ENCODE peak calls at places on chromosome 15, in four cellular contexts. U is GM23248, B is cardiac muscle cell, N is transverse colon. W is an unnamed sample. For H3K4me1, H3K36me3 and H3K9me3, the result is how much of the 10 kb centered on the place peaks cover.

GRCh38 chr15:29815000-29815704 is 7.1 kb downstream of the TJP1 start:
- DNase-seq in U (peak), B (no peak), N (no peak), W (peak)

GRCh38 chr15:42932833-42933515 is 12.4 kb upstream of the TTBK2 start:
- DNase-seq in B (no peak), N (no peak), U (no peak), W (peak)

GRCh38 chr15:28025413-28025812 is 73.7 kb downstream of the OCA2 start:
- DNase-seq in B (no peak), U (no peak), N (no peak), W (no peak)

GRCh38 chr15:29268706-29269484 is 727 bp downstream of the NSMCE3 start:
- DNase-seq in B (peak), N (peak), U (peak), W (peak)

GRCh38 chr15:52728899-52729298 is 49.7 kb upstream of the ATOSA start:
- DNase-seq in U (peak), N (no peak), B (peak), W (no peak)

GRCh38 chr15:50287324-50288116 is 22.0 kb upstream of the HDC start:
- DNase-seq in N (no peak), U (no peak), B (no peak), W (no peak)

GRCh38 chr15:97661796-97662195 is 298.7 kb upstream of the ARRDC4 start:
- DNase-seq in N (no peak), B (no peak), U (no peak), W (no peak)

GRCh38 chr15:80615783-80616391 is 79.2 kb upstream of the ABHD17C start:
- DNase-seq in N (peak), B (peak), U (peak), W (peak)

GRCh38 chr15:76514292-76514691 is 177.7 kb downstream of the ISL2 start:
- DNase-seq in B (no peak), U (no peak), N (no peak), W (peak)

GRCh38 chr15:97678677-97679076 is 281.8 kb upstream of the ARRDC4 start:
- DNase-seq in U (no peak), N (peak), B (no peak), W (peak)

GRCh38 chr15:101669744-101670143 is 17.6 kb upstream of the TM2D3 start:
- DNase-seq in B (peak), N (no peak), U (peak), W (no peak)

GRCh38 chr15:32718822-32719716 is 1.3 kb downstream of the GREM1 start:
- DNase-seq in N (peak), B (peak), U (peak), W (no peak)

GRCh38 chr15:79778378-79778990 is 118.3 kb downstream of the MTHFS start:
- DNase-seq in N (no peak), U (no peak), B (no peak), W (no peak)

GRCh38 chr15:65087873-65088642 is 11.5 kb downstream of the KBTBD13 start:
- DNase-seq in N (peak), U (peak), B (no peak), W (peak)

GRCh38 chr15:65086680-65087111 is 10.2 kb downstream of the KBTBD13 start:
- DNase-seq in N (no peak), U (peak), B (no peak), W (no peak)

GRCh38 chr15:65087411-65087810 is 10.9 kb downstream of the KBTBD13 start:
- DNase-seq in U (no peak), B (no peak), N (no peak), W (peak)

GRCh38 chr15:65088643-65089021 is 12.1 kb downstream of the KBTBD13 start:
- DNase-seq in N (peak), U (no peak), B (no peak), W (peak)

DNA sequence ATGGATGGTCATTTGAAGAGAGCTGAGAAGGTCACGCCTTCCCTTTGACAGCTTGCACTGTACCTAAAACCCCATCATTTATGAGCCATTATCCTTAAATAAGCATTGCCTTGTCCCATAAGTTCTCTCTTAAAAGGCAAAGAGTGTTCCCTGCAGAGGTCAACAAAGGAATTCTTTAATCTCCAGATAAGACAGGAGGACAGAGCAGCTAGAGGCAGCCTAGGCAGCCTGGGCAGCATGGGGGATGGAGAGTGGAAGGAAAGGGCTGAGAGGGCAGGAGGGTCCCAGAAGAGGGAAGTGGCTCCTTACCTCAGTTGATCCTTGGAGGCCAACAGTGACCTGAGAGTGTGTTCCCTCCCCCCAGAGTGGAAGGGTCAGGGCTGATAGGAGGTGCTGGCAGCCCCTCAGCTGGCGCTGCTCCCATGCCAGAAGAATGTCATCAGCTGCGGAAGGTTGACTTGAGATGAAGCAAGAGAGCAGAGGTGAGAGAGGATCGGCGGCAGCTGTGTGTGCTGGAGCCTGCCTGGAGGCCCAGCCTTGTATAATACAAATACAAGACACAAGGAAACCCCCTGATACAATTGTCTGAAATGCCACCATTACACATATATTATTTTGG is 12.8 kb downstream of the KBTBD13 start:
- DNase-seq in B (peak), U (no peak), N (no peak), W (peak)
- H3K4me1 ChIP-seq in B (under half), U (under half), N (under half), W (under half)

GRCh38 chr15:34893967-34894366 is 75.6 kb downstream of the AQR start:
- DNase-seq in U (no peak), B (no peak), N (no peak), W (no peak)
- H3K36me3 ChIP-seq in U (half or more), B (under half), N (under half), W (under half)

GRCh38 chr15:25061808-25062550 is 107.2 kb downstream of the SNRPN start:
- DNase-seq in N (no peak), B (no peak), U (no peak), W (no peak)
- H3K9me3 ChIP-seq in N (half or more), B (under half), U (under half), W (under half)

GRCh38 chr15:89167267-89168176 is 53.9 kb downstream of the RLBP1 start:
- DNase-seq in B (peak), N (no peak), U (peak), W (no peak)
- H3K4me1 ChIP-seq in B (under half), N (under half), U (under half), W (under half)

DNA sequence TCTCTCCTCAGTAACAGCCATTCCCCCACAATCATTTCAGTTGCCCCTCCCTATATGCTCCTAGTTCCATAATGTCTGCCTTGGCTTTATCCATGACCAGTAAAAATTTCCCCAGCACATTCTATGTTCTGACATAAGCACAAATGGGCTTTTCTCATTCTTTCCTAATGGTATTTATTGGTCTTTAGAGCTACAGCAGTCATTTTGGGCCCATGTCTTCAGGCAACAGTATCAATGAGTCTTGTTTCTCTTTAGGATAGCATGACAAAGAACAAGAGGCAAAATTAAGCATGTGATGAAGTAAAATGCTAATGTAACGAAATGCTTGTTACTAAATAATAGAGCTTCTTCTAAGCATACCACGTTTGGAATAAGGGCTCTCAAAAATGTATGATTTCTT is 8.2 kb downstream of the DPP8 start:
- DNase-seq in B (no peak), N (no peak), U (no peak), W (no peak)
- H3K36me3 ChIP-seq in B (under half), N (under half), U (under half), W (under half)

GRCh38 chr15:93587046-93587445 is 498.0 kb upstream of the RGMA start:
- DNase-seq in N (no peak), U (no peak), B (no peak), W (no peak)

GRCh38 chr15:93584021-93584420 is 495.0 kb upstream of the RGMA start:
- DNase-seq in B (no peak), N (no peak), U (no peak), W (no peak)

DNA sequence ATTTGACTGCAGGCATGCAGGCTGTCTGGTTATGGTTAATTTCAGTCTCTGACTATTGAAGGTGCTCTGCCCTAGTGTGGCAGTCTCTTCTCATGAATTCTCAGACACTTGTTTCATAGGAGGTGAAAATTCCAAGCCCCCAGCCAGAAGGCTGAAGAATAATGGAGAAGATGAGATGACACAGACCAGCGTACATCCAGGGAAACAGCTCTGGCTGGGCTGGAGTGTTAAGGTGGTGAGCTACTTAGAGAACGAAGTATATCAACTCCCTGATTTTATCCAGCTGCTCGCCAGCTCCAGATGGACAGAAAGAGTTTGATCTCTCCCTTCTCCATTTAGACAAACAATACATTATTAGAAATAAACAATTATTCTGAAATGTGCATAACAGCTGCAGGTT is 494.5 kb upstream of the RGMA start:
- DNase-seq in N (no peak), B (no peak), U (no peak), W (no peak)
- H3K9me3 ChIP-seq in N (under half), B (under half), U (under half), W (under half)

GRCh38 chr15:71052356-71052755 is 62.9 kb upstream of the THSD4 start:
- DNase-seq in B (peak), U (peak), N (no peak), W (no peak)

GRCh38 chr15:71049706-71050422 is 65.4 kb upstream of the THSD4 start:
- DNase-seq in N (no peak), U (peak), B (peak), W (no peak)

GRCh38 chr15:71051539-71051938 is 63.7 kb upstream of the THSD4 start:
- DNase-seq in N (no peak), U (peak), B (peak), W (no peak)

GRCh38 chr15:71050461-71050860 is 64.8 kb upstream of the THSD4 start:
- DNase-seq in U (no peak), B (no peak), N (no peak), W (no peak)

DNA sequence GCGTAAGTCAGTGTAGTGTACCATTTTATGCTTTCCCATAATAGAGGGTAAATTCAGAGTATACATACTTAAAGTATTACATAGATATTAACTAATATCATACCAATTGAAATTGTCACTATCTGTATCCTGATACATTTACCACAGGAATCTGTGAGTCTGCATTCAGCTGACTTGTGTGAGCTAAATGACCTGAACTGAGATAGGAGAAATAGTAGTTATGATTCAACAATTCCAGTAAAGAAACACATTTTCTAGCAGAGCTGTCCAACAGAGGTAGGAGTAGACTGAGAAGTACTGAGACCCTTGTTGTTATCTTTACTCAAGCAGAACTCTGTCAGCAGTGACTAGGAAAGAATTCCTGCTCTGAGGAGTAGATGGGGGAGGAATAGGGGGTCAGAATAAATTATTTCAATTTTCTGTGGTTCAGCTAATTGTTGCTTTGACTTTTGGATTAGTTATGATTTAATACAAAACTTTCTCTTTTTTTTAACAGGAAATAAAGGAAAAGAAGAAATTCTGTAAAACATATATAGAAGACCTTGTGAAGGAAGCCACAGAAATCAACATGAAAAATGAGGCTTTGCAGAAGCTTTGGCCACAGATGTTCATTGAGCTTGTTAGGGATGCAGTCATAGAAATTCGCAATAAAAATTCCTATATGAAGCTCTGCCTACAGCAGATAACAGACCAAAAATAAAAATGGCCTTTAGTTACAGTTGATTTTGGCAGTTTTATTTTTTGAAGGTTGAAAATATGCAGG is 66.2 kb upstream of the THSD4 start:
- DNase-seq in B (peak), N (no peak), U (peak), W (no peak)
- H3K4me1 ChIP-seq in B (under half), N (under half), U (half or more), W (under half)

DNA sequence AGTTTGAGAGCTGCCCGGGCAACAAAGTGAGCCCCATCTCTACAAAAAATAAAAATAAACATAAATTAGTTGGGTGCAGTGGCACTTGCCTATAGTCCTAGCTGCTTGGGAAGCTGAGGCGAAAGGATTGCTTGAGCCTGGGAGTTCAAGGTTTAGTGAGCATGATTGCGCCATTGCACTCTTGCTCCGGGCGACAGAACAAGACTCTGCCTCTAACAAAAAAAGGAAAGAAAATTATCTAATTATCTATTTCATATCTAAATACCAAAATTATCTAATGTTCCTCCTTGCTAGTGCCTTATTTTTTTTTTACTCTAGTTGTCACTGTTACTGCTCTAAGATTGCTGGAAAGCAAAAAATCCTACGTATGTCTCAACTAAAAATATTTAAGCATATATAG is 16.7 kb upstream of the PAK6 start:
- DNase-seq in N (no peak), B (no peak), U (no peak), W (peak)
- H3K36me3 ChIP-seq in N (under half), B (under half), U (under half), W (under half)

GRCh38 chr15:83036253-83036652 is 24.8 kb upstream of the C15orf40 start:
- DNase-seq in B (no peak), N (no peak), U (no peak), W (no peak)
- H3K9me3 ChIP-seq in B (under half), N (under half), U (under half), W (under half)

W was measured in small intestine.